ENCODE peak calls at places on chromosomes 2 and 18, in eight cellular contexts. V, J, C, U, I, O, A and Y are unnamed samples.

GRCh38 chr2:1613731-1614354 is 130.5 kb downstream of the PXDN start:
- DNase-seq in C (no peak), U (peak; percentile 56), V (no peak), I (no peak), O (peak; percentile 22), J (no peak), A (no peak), Y (no peak)

GRCh38 chr2:197706839-197707207 is 1.7 kb downstream of the MARS2 start:
- DNase-seq in I (no peak), U (no peak), V (no peak), C (no peak), J (no peak), A (no peak), O (no peak), Y (no peak)

GRCh38 chr2:225920621-225921020 is 521.1 kb downstream of the NYAP2 start:
- DNase-seq in O (no peak), I (no peak), A (no peak), U (no peak), V (no peak), C (no peak), J (no peak), Y (no peak)

GRCh38 chr2:171210864-171211431 is 50.3 kb upstream of the TLK1 start:
- DNase-seq in C (peak; percentile 67), O (no peak), A (peak; percentile 8), I (no peak), U (no peak), V (peak; percentile 19), J (no peak), Y (no peak)

GRCh38 chr2:196268538-196269338 is 97.4 kb upstream of the STK17B start:
- DNase-seq in U (no peak), I (no peak), A (no peak), C (peak; percentile 55), O (no peak), V (no peak), J (no peak), Y (no peak)

GRCh38 chr2:12950957-12951656 is 234.4 kb downstream of the TRIB2 start:
- DNase-seq in I (no peak), V (no peak), U (no peak), O (no peak), A (no peak), J (no peak), C (no peak), Y (no peak)

GRCh38 chr18:59582395-59582794 is 114.8 kb downstream of the CCBE1 start:
- DNase-seq in V (no peak), A (no peak), O (no peak), J (no peak), I (no peak), U (no peak), C (no peak), Y (no peak)

GRCh38 chr2:239143858-239144712 is 256.7 kb downstream of the HDAC4 start:
- DNase-seq in V (no peak), U (no peak), C (no peak), J (no peak), O (peak; percentile 56), I (peak; percentile 58), A (no peak), Y (no peak)

GRCh38 chr2:70078384-70078783 is 8.9 kb upstream of the PCBP1 start:
- DNase-seq in O (no peak), I (no peak), U (no peak), C (no peak), A (no peak), J (no peak), V (no peak), Y (no peak)

GRCh38 chr2:24831736-24832421 is 38.7 kb downstream of the CENPO start:
- DNase-seq in I (no peak), O (no peak), U (peak; percentile 60), J (no peak), A (no peak), C (no peak), V (peak; percentile 30), Y (peak; percentile 62)

GRCh38 chr2:188477564-188478086 is 186.0 kb downstream of the GULP1 start:
- DNase-seq in U (no peak), C (no peak), I (no peak), V (no peak), A (no peak), J (no peak), O (no peak), Y (no peak)

GRCh38 chr18:47050468-47050867 is 15.0 kb upstream of the ELOA2 start:
- DNase-seq in U (no peak), C (no peak), I (peak; percentile 50), A (no peak), V (no peak), O (no peak), J (no peak), Y (no peak)

GRCh38 chr2:60643747-60644146 is 90.3 kb upstream of the BCL11A start:
- DNase-seq in O (no peak), U (no peak), V (no peak), C (no peak), J (no peak), A (no peak), I (no peak), Y (no peak)

GRCh38 chr2:105730170-105730569 is 14.5 kb upstream of the NCK2 start:
- DNase-seq in C (no peak), O (no peak), J (no peak), U (no peak), I (no peak), A (no peak), V (no peak), Y (no peak)

GRCh38 chr2:68425503-68425902 is 41.6 kb downstream of the FBXO48 start:
- DNase-seq in V (no peak), C (no peak), O (no peak), J (no peak), A (no peak), I (no peak), U (no peak), Y (no peak)

GRCh38 chr18:45871655-45872054 is 46.2 kb downstream of the SIGLEC15 start:
- DNase-seq in C (no peak), V (no peak), O (no peak), J (no peak), I (no peak), U (no peak), A (no peak), Y (no peak)

GRCh38 chr18:28767781-28768211 is 590.9 kb upstream of the CDH2 start:
- DNase-seq in V (no peak), C (no peak), I (no peak), O (no peak), U (no peak), A (no peak), J (no peak), Y (no peak)

GRCh38 chr2:217837001-217837491 is 165.7 kb downstream of the TNS1 start:
- DNase-seq in C (no peak), A (no peak), O (peak; percentile 22), U (peak; percentile 87), J (peak; percentile 90), V (peak; percentile 72), I (peak; percentile 23), Y (peak; percentile 91)

GRCh38 chr2:25879133-25879730 is 945 bp upstream of the ASXL2 start:
- DNase-seq in V (no peak), A (no peak), U (no peak), C (no peak), J (no peak), I (peak; percentile 48), O (no peak), Y (no peak)

GRCh38 chr2:54483426-54483825 is 27.3 kb downstream of the SPTBN1 start:
- DNase-seq in U (no peak), J (no peak), O (no peak), A (no peak), C (no peak), I (peak; percentile 22), V (no peak), Y (no peak)

GRCh38 chr2:54481686-54482085 is 25.6 kb downstream of the SPTBN1 start:
- DNase-seq in U (no peak), V (no peak), O (no peak), I (no peak), A (no peak), J (no peak), C (no peak), Y (no peak)

GRCh38 chr2:54479422-54479821 is 23.3 kb downstream of the SPTBN1 start:
- DNase-seq in U (no peak), C (no peak), J (no peak), A (no peak), V (no peak), O (no peak), I (no peak), Y (no peak)

GRCh38 chr2:54480025-54480424 is 23.9 kb downstream of the SPTBN1 start:
- DNase-seq in J (no peak), U (no peak), A (no peak), O (no peak), C (no peak), I (no peak), V (no peak), Y (no peak)

GRCh38 chr2:54482725-54483124 is 26.6 kb downstream of the SPTBN1 start:
- DNase-seq in C (no peak), I (peak; percentile 18), V (no peak), U (peak; percentile 86), J (no peak), O (no peak), A (no peak), Y (peak; percentile 88)
- H3K27ac ChIP-seq in C (no peak overlapping the region), I (peak overlapping the region; percentile 67), V (no peak overlapping the region), U (no peak overlapping the region), J (peak overlapping the region; percentile 65), O (no peak overlapping the region), A (no peak overlapping the region), Y (peak overlapping the region; percentile 47)

DNA sequence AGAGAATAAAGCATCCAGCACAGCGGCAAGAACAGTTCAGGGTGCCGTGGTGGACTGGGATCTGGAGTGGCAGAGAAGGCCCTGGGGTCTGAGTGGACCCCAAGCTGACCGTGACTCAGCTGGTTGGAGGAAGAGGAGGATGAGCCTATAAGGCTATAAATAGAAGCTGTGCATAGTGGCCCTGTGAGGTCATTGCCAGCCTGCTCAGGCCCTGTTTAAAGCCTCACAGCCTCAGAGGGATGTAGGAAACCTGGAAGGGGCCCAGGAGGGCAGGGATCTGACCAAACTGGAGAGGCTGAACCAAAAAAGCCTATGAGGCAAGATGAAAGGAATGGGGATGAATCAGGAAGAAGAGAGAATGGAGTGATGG is 11.3 kb upstream of the DES start:
- DNase-seq in I (peak; percentile 22), J (no peak), U (peak; percentile 93), C (no peak), A (no peak), O (no peak), V (no peak), Y (peak; percentile 90)
- H3K27ac ChIP-seq in I (no peak overlapping the region), J (no peak overlapping the region), U (peak overlapping the region; percentile 23), C (no peak overlapping the region), A (no peak overlapping the region), O (no peak overlapping the region), V (peak overlapping the region; percentile 70), Y (peak overlapping the region; percentile 90)

DNA sequence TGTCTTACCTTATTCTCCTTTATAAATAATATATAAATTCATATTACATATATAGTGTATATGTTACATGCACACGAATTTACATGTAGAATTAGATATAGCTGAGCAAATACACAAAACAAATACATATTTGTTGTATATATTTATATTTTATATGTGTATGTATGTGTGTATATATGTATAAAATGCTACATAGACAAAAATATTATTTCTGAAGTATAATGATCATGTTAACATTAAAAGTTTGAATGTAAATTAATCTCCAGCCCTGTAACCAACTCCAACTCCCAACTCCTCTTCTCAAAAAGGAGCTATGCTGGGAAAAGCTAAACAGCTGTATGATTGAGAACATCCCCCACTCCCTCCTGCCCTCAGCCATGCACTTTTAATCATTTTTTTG is 42.7 kb upstream of the RND3 start:
- DNase-seq in I (no peak), V (no peak), J (no peak), O (no peak), A (no peak), C (no peak), U (no peak), Y (no peak)
- H3K27ac ChIP-seq in I (peak overlapping the region; percentile 76), V (no peak overlapping the region), J (no peak overlapping the region), O (no peak overlapping the region), A (no peak overlapping the region), C (no peak overlapping the region), U (no peak overlapping the region), Y (no peak overlapping the region)

GRCh38 chr2:145800201-145801091 is 1280.5 kb upstream of the ZEB2 start:
- DNase-seq in I (peak; percentile 82), U (no peak), O (peak; percentile 45), A (no peak), C (no peak), J (no peak), V (no peak), Y (no peak)
- H3K27ac ChIP-seq in I (peak overlapping the region; percentile 61), U (no peak overlapping the region), O (no peak overlapping the region), A (no peak overlapping the region), C (no peak overlapping the region), J (no peak overlapping the region), V (no peak overlapping the region), Y (no peak overlapping the region)